ENCODE peak calls at places on chromosomes 13 and 19, in six cellular contexts. C is LoVo; V is HFFc6; N is HEK293T; E is globus pallidus; I is stimulated activated CD4-positive, alpha-beta T cell treated with anti-CD3 and anti-CD28 coated beads, Interleukin-15, amount 100 ng/mL, for 48 hours. X is an unnamed sample.

GRCh38 chr13:23748591-23748990 is 140.6 kb downstream of the MIPEP start:
- DNase-seq in C (no peak), V (no peak), E (no peak), I (no peak), N (no peak), X (no peak)

GRCh38 chr19:49479975-49480628 is 6.1 kb downstream of the FLT3LG start:
- DNase-seq in C (no peak), I (no peak), N (no peak), E (no peak), V (no peak), X (no peak)

GRCh38 chr13:46389985-46390384 is 2.9 kb upstream of the RUBCNL start:
- DNase-seq in E (peak; percentile 98), N (no peak), C (no peak), I (no peak), V (no peak), X (no peak)

GRCh38 chr19:15251749-15252397 is 19.6 kb upstream of the EPHX3 start:
- DNase-seq in N (peak; percentile 76), V (peak; percentile 94), C (no peak), I (no peak), E (no peak), X (peak; percentile 53)

GRCh38 chr19:5364674-5365073 is 24.1 kb upstream of the PTPRS start:
- DNase-seq in I (no peak), E (no peak), C (no peak), V (no peak), N (no peak), X (no peak)

GRCh38 chr13:32548837-32549236 is 10.2 kb upstream of the N4BP2L2 start:
- DNase-seq in E (no peak), C (no peak), N (no peak), V (no peak), I (no peak), X (peak; percentile 25)

GRCh38 chr13:108830916-108831315 is 201.5 kb downstream of the MYO16 start:
- DNase-seq in N (no peak), C (peak; percentile 71), E (no peak), I (no peak), V (no peak), X (no peak)

GRCh38 chr13:65844266-65844841 is 1385.8 kb downstream of the PCDH9 start:
- DNase-seq in I (no peak), V (no peak), N (no peak), C (no peak), E (no peak), X (no peak)

GRCh38 chr13:79445968-79446645 is 34.8 kb upstream of the NDFIP2 start:
- DNase-seq in N (no peak), V (no peak), C (no peak), I (no peak), E (no peak), X (no peak)

GRCh38 chr19:15417699-15418098 is 1.1 kb downstream of the AKAP8L start:
- DNase-seq in I (no peak), C (no peak), V (no peak), E (no peak), N (no peak), X (peak; percentile 8)